ENCODE peak calls at places on chromosomes 5 and 9, in eight cellular contexts. V is upper lobe of right lung; Y is activated naive CD4-positive, alpha-beta T cell; N is left lung; R is fibroblast of the conjunctiva; X is tibial nerve; K is stimulated activated CD4-positive, alpha-beta T cell treated with anti-CD3 and anti-CD28 coated beads, Interleukin-1b, Interleukin-23, amount 100 ng/mL, for 4 hours; L is left lobe of liver. G is an unnamed sample.

GRCh38 chr9:34403554-34404380 is 27.1 kb upstream of the MYORG start:
- DNase-seq in V (peak), Y (peak), N (peak), R (peak), X (peak), K (peak), L (peak), G (peak)

GRCh38 chr9:4259489-4259888 is 40.4 kb downstream of the GLIS3 start:
- DNase-seq in V (no peak), Y (no peak), N (no peak), R (no peak), X (no peak), K (no peak), L (no peak), G (no peak)

GRCh38 chr9:102845847-102846246 is 149.3 kb upstream of the CYLC2 start:
- DNase-seq in V (no peak), Y (no peak), N (no peak), R (no peak), X (no peak), K (no peak), L (no peak), G (no peak)

GRCh38 chr9:113152699-113153098 is 1.9 kb downstream of the SLC31A2 start:
- DNase-seq in V (no peak), Y (no peak), N (no peak), R (no peak), X (no peak), K (no peak), L (no peak), G (no peak)

GRCh38 chr9:136769710-136770191 is 5.4 kb upstream of the LCN15 start:
- DNase-seq in V (peak), Y (peak), N (no peak), R (no peak), X (no peak), K (peak), L (no peak), G (peak)

GRCh38 chr9:4661165-4662095 is 664 bp upstream of the PLPP6 start:
- DNase-seq in V (no peak), Y (peak), N (no peak), R (no peak), X (no peak), K (no peak), L (no peak), G (no peak)

GRCh38 chr9:98707158-98708102 is 1.3 kb downstream of the GABBR2 start:
- DNase-seq in V (peak), Y (no peak), N (no peak), R (peak), X (no peak), K (no peak), L (no peak), G (peak)

GRCh38 chr5:172098883-172099282 is 89.1 kb downstream of the STK10 start:
- DNase-seq in V (no peak), Y (no peak), N (no peak), R (no peak), X (no peak), K (no peak), L (no peak), G (no peak)

GRCh38 chr5:11955386-11955785 is 51.1 kb upstream of the CTNND2 start:
- DNase-seq in V (no peak), Y (no peak), N (no peak), R (no peak), X (no peak), K (no peak), L (no peak), G (no peak)

G was measured in D341Med.